ENCODE peak calls at places on chromosomes 12 and 14, in six cellular contexts. One of them, this sample, is unnamed. For H3K4me1, the result is how much of the 10 kb centered on the place peaks cover.

GRCh38 chr14:97916669-97917068 is 1119.5 kb downstream of the VRK1 start:
- DNase-seq in HCT116: no peak
- DNase-seq in esophagus squamous epithelium: no peak
- DNase-seq in right lobe of liver: no peak
- DNase-seq in GM12878: no peak
- DNase-seq in A549: no peak
- DNase-seq in this sample: no peak

GRCh38 chr14:58638231-58639205 is 756 bp downstream of the DACT1 start:
- DNase-seq in HCT116: no peak
- DNase-seq in esophagus squamous epithelium: no peak
- DNase-seq in right lobe of liver: peak
- DNase-seq in GM12878: no peak
- DNase-seq in A549: no peak
- DNase-seq in this sample: peak

GRCh38 chr12:91704446-91704845 is 441.2 kb downstream of the BTG1 start:
- DNase-seq in HCT116: no peak
- DNase-seq in esophagus squamous epithelium: no peak
- DNase-seq in right lobe of liver: no peak
- DNase-seq in GM12878: no peak
- DNase-seq in A549: no peak
- DNase-seq in this sample: no peak

GRCh38 chr12:22641353-22642053 is 16.5 kb downstream of the ETNK1 start:
- DNase-seq in HCT116: no peak
- DNase-seq in esophagus squamous epithelium: no peak
- DNase-seq in right lobe of liver: no peak
- DNase-seq in GM12878: no peak
- DNase-seq in A549: no peak
- DNase-seq in this sample: no peak

GRCh38 chr14:58066115-58066514 is 85.9 kb downstream of the ARMH4 start:
- DNase-seq in HCT116: no peak
- DNase-seq in esophagus squamous epithelium: no peak
- DNase-seq in right lobe of liver: no peak
- DNase-seq in GM12878: no peak
- DNase-seq in A549: no peak
- DNase-seq in this sample: no peak

GRCh38 chr12:46580445-46580844 is 207.9 kb upstream of the SLC38A2 start:
- DNase-seq in HCT116: no peak
- DNase-seq in esophagus squamous epithelium: no peak
- DNase-seq in right lobe of liver: no peak
- DNase-seq in GM12878: no peak
- DNase-seq in A549: no peak
- DNase-seq in this sample: no peak

GRCh38 chr12:113601656-113602263 is 130.1 kb upstream of the LHX5 start:
- DNase-seq in HCT116: no peak
- DNase-seq in esophagus squamous epithelium: no peak
- DNase-seq in right lobe of liver: no peak
- DNase-seq in GM12878: no peak
- DNase-seq in A549: no peak
- DNase-seq in this sample: no peak

GRCh38 chr12:11477110-11477509 is 81.7 kb upstream of the PRB2 start:
- DNase-seq in HCT116: no peak
- DNase-seq in esophagus squamous epithelium: no peak
- DNase-seq in right lobe of liver: no peak
- DNase-seq in GM12878: no peak
- DNase-seq in A549: no peak
- DNase-seq in this sample: no peak

GRCh38 chr14:84874436-84874835 is 655.5 kb upstream of the FLRT2 start:
- DNase-seq in HCT116: no peak
- DNase-seq in esophagus squamous epithelium: no peak
- DNase-seq in right lobe of liver: no peak
- DNase-seq in GM12878: no peak
- DNase-seq in A549: no peak
- DNase-seq in this sample: no peak

GRCh38 chr14:38278035-38278434 is 22.1 kb upstream of the CLEC14A start:
- DNase-seq in HCT116: no peak
- DNase-seq in esophagus squamous epithelium: no peak
- DNase-seq in right lobe of liver: no peak
- DNase-seq in GM12878: no peak
- DNase-seq in A549: no peak
- DNase-seq in this sample: no peak

GRCh38 chr14:92603309-92604257 is 90.0 kb downstream of the RIN3 start:
- DNase-seq in HCT116: no peak
- DNase-seq in esophagus squamous epithelium: no peak
- DNase-seq in right lobe of liver: no peak
- DNase-seq in GM12878: no peak
- DNase-seq in A549: no peak
- DNase-seq in this sample: peak

GRCh38 chr12:3203713-3204112 is 126.5 kb downstream of the TSPAN9 start:
- DNase-seq in HCT116: no peak
- DNase-seq in esophagus squamous epithelium: no peak
- DNase-seq in right lobe of liver: no peak
- DNase-seq in GM12878: no peak
- DNase-seq in A549: no peak
- DNase-seq in this sample: no peak

GRCh38 chr12:58818546-58818945 is 101.8 kb downstream of the LRIG3 start:
- DNase-seq in HCT116: no peak
- DNase-seq in esophagus squamous epithelium: no peak
- DNase-seq in right lobe of liver: no peak
- DNase-seq in GM12878: no peak
- DNase-seq in A549: no peak
- DNase-seq in this sample: no peak

GRCh38 chr12:49637401-49637800 is 14.0 kb downstream of the PRPF40B start:
- DNase-seq in HCT116: no peak
- DNase-seq in esophagus squamous epithelium: no peak
- DNase-seq in right lobe of liver: no peak
- DNase-seq in GM12878: no peak
- DNase-seq in A549: no peak
- DNase-seq in this sample: peak

GRCh38 chr12:30811966-30812365 is 57.2 kb upstream of the CAPRIN2 start:
- DNase-seq in HCT116: no peak
- DNase-seq in esophagus squamous epithelium: no peak
- DNase-seq in right lobe of liver: no peak
- DNase-seq in GM12878: no peak
- DNase-seq in A549: no peak
- DNase-seq in this sample: no peak

GRCh38 chr12:14418526-14418925 is 53.0 kb downstream of the ATF7IP start:
- DNase-seq in HCT116: no peak
- DNase-seq in esophagus squamous epithelium: no peak
- DNase-seq in right lobe of liver: no peak
- DNase-seq in GM12878: no peak
- DNase-seq in A549: no peak
- DNase-seq in this sample: no peak

GRCh38 chr14:55127491-55127951 is 1.5 kb upstream of the LGALS3 start:
- DNase-seq in HCT116: no peak
- DNase-seq in esophagus squamous epithelium: no peak
- DNase-seq in right lobe of liver: no peak
- DNase-seq in GM12878: no peak
- DNase-seq in A549: no peak
- DNase-seq in this sample: no peak

GRCh38 chr14:72732022-72732780 is 161.7 kb downstream of the DPF3 start:
- DNase-seq in HCT116: no peak
- DNase-seq in esophagus squamous epithelium: no peak
- DNase-seq in right lobe of liver: no peak
- DNase-seq in GM12878: no peak
- DNase-seq in A549: no peak
- DNase-seq in this sample: no peak

GRCh38 chr14:89491701-89492381 is 74.8 kb upstream of the FOXN3 start:
- DNase-seq in HCT116: no peak
- DNase-seq in esophagus squamous epithelium: no peak
- DNase-seq in right lobe of liver: no peak
- DNase-seq in GM12878: no peak
- DNase-seq in A549: no peak
- DNase-seq in this sample: no peak

GRCh38 chr12:65894127-65894526 is 69.8 kb downstream of the HMGA2 start:
- DNase-seq in HCT116: no peak
- DNase-seq in esophagus squamous epithelium: no peak
- DNase-seq in right lobe of liver: no peak
- DNase-seq in GM12878: no peak
- DNase-seq in A549: no peak
- DNase-seq in this sample: no peak

GRCh38 chr12:65894624-65895023 is 70.3 kb downstream of the HMGA2 start:
- DNase-seq in HCT116: no peak
- DNase-seq in esophagus squamous epithelium: no peak
- DNase-seq in right lobe of liver: no peak
- DNase-seq in GM12878: no peak
- DNase-seq in A549: no peak
- DNase-seq in this sample: no peak

GRCh38 chr12:65891987-65892481 is 67.8 kb downstream of the HMGA2 start:
- DNase-seq in HCT116: peak
- DNase-seq in esophagus squamous epithelium: no peak
- DNase-seq in right lobe of liver: no peak
- DNase-seq in GM12878: no peak
- DNase-seq in A549: peak
- DNase-seq in this sample: peak

GRCh38 chr12:65891219-65891618 is 66.9 kb downstream of the HMGA2 start:
- DNase-seq in HCT116: no peak
- DNase-seq in esophagus squamous epithelium: no peak
- DNase-seq in right lobe of liver: no peak
- DNase-seq in GM12878: no peak
- DNase-seq in A549: no peak
- DNase-seq in this sample: no peak

DNA sequence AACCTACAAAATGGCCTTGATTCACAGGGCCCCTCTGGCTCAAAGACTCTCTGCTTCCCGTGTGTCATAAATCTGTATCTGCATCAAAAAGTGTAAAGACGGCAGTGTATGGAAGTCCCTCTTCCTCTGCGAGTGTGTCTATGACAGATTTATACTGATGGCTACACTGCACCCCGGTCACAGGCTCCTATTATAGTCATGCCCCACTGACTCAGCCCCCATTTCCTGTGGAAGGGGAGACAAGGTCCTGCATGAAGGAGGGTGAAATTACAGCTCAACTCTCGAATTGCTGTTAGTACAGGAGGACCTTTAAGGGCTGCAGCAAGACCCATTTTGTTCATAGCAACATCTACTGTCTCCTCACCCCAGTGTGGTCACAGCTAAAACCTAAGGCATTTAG is 68.6 kb downstream of the HMGA2 start:
- DNase-seq in HCT116: no peak
- DNase-seq in esophagus squamous epithelium: no peak
- DNase-seq in right lobe of liver: no peak
- DNase-seq in GM12878: no peak
- DNase-seq in A549: no peak
- DNase-seq in this sample: no peak
- H3K27ac ChIP-seq in HCT116: peak
- H3K27ac ChIP-seq in esophagus squamous epithelium: no peak
- H3K27ac ChIP-seq in right lobe of liver: no peak
- H3K27ac ChIP-seq in GM12878: no peak
- H3K27ac ChIP-seq in A549: peak
- H3K27ac ChIP-seq in this sample: no peak

GRCh38 chr12:43763769-43764168 is 5.0 kb downstream of the IRAK4 start:
- DNase-seq in HCT116: no peak
- DNase-seq in esophagus squamous epithelium: no peak
- DNase-seq in right lobe of liver: no peak
- DNase-seq in GM12878: no peak
- DNase-seq in A549: no peak
- DNase-seq in this sample: no peak
- TF ChIP-seq POLR2A in HCT116: no peak
- TF ChIP-seq POLR2A in esophagus squamous epithelium: no peak
- TF ChIP-seq POLR2A in right lobe of liver: no peak
- TF ChIP-seq POLR2A in GM12878: no peak
- TF ChIP-seq POLR2A in A549: no peak
- TF ChIP-seq POLR2A in this sample: no peak

DNA sequence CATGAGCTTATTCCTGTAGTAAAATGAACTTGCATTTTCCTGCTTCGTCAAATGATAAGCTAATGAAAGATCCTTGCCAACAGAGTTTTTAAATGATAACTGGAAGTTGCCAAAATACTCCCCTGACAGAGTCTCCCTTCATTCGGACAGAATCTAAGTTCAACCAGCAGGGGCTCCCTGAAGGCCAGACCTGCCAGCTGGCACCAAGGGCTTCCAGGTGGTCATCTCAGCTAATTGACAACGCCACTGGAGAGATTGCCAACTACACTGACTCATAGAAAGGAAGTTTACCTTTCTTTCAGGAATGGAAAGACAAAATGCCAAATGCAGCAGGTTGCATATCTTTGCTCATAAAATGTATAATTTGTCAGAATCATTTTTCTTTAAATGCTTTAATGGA is 462.8 kb downstream of the GXYLT1 start:
- DNase-seq in HCT116: no peak
- DNase-seq in esophagus squamous epithelium: no peak
- DNase-seq in right lobe of liver: no peak
- DNase-seq in GM12878: no peak
- DNase-seq in A549: no peak
- DNase-seq in this sample: no peak
- H3K4me1 ChIP-seq in HCT116: under half
- H3K4me1 ChIP-seq in esophagus squamous epithelium: under half
- H3K4me1 ChIP-seq in right lobe of liver: under half
- H3K4me1 ChIP-seq in GM12878: under half
- H3K4me1 ChIP-seq in A549: under half
- H3K4me1 ChIP-seq in this sample: under half

DNA sequence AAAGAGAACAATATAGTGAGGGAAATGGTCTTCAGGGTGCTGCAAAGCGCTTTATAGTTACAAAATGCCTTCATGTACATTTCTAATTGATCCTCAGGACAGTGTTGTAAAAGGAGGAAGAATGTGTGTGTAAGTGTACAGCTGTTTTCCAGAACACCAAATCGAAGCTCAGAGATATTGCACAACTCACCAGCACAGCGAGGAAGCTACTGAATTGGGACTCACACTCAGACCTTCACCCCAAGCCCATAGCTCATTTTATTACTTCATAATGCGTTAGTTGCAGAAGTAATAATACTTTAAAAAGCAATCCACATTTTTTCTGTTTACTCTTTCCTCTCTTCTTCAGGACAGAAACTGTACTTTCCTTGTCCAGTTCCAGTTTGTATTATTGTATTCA is 428.3 kb downstream of the RAD51B start:
- DNase-seq in HCT116: no peak
- DNase-seq in esophagus squamous epithelium: no peak
- DNase-seq in right lobe of liver: no peak
- DNase-seq in GM12878: no peak
- DNase-seq in A549: no peak
- DNase-seq in this sample: no peak
- H3K27ac ChIP-seq in HCT116: peak
- H3K27ac ChIP-seq in esophagus squamous epithelium: peak
- H3K27ac ChIP-seq in right lobe of liver: peak
- H3K27ac ChIP-seq in GM12878: peak
- H3K27ac ChIP-seq in A549: peak
- H3K27ac ChIP-seq in this sample: peak

GRCh38 chr12:95996034-95996658 is at the start of gene HAL:
- DNase-seq in HCT116: no peak
- DNase-seq in esophagus squamous epithelium: no peak
- DNase-seq in right lobe of liver: peak
- DNase-seq in GM12878: no peak
- DNase-seq in A549: no peak
- DNase-seq in this sample: no peak
- TF ChIP-seq POLR2A in HCT116: no peak
- TF ChIP-seq POLR2A in esophagus squamous epithelium: no peak
- TF ChIP-seq POLR2A in right lobe of liver: peak
- TF ChIP-seq POLR2A in GM12878: no peak
- TF ChIP-seq POLR2A in A549: no peak
- TF ChIP-seq POLR2A in this sample: no peak

GRCh38 chr14:105450123-105450505 is 24.5 kb upstream of the CRIP2 start:
- DNase-seq in HCT116: no peak
- DNase-seq in esophagus squamous epithelium: no peak
- DNase-seq in right lobe of liver: peak
- DNase-seq in GM12878: no peak
- DNase-seq in A549: no peak
- DNase-seq in this sample: no peak
- H3K4me1 ChIP-seq in HCT116: under half
- H3K4me1 ChIP-seq in esophagus squamous epithelium: under half
- H3K4me1 ChIP-seq in right lobe of liver: under half
- H3K4me1 ChIP-seq in GM12878: under half
- H3K4me1 ChIP-seq in A549: under half
- H3K4me1 ChIP-seq in this sample: under half

GRCh38 chr14:103547941-103548462 is 14.5 kb downstream of the BAG5 start:
- DNase-seq in HCT116: no peak
- DNase-seq in esophagus squamous epithelium: no peak
- DNase-seq in right lobe of liver: no peak
- DNase-seq in GM12878: no peak
- DNase-seq in A549: no peak
- DNase-seq in this sample: no peak
- H3K27ac ChIP-seq in HCT116: no peak
- H3K27ac ChIP-seq in esophagus squamous epithelium: no peak
- H3K27ac ChIP-seq in right lobe of liver: no peak
- H3K27ac ChIP-seq in GM12878: no peak
- H3K27ac ChIP-seq in A549: no peak
- H3K27ac ChIP-seq in this sample: no peak